ENCODE peak calls at places on chromosomes 4 and X, in four cellular contexts. One of them, this sample, is unnamed.
A peak's percentile ranks its signal among the peaks of the same experiment; 100 is the strongest.

GRCh38 chr4:22456291-22456690 is 59.6 kb downstream of the ADGRA3 start:
- DNase-seq in stomach: no peak
- DNase-seq in K562: no peak
- DNase-seq in A549: no peak
- DNase-seq in this sample: no peak

GRCh38 chr4:100738388-100739165 is 220.8 kb upstream of the EMCN start:
- DNase-seq in stomach: peak; percentile 31
- DNase-seq in K562: no peak
- DNase-seq in A549: peak; percentile 8
- DNase-seq in this sample: no peak

GRCh38 chr4:148090029-148090428 is 352.2 kb downstream of the NR3C2 start:
- DNase-seq in stomach: no peak
- DNase-seq in A549: no peak
- DNase-seq in K562: no peak
- DNase-seq in this sample: peak; percentile 87

GRCh38 chr4:152700151-152700550 is 20.4 kb upstream of the TMEM154 start:
- DNase-seq in A549: no peak
- DNase-seq in stomach: no peak
- DNase-seq in K562: no peak
- DNase-seq in this sample: no peak

GRCh38 chrX:134625315-134625718 is 33.0 kb downstream of the PLAC1 start:
- DNase-seq in K562: no peak
- DNase-seq in stomach: no peak
- DNase-seq in A549: no peak
- DNase-seq in this sample: no peak

GRCh38 chrX:147485207-147485606 is 426.5 kb upstream of the FMR1 start:
- DNase-seq in K562: no peak
- DNase-seq in A549: no peak
- DNase-seq in stomach: no peak
- DNase-seq in this sample: no peak

GRCh38 chrX:111568356-111568755 is 56.9 kb downstream of the SERTM2 start:
- DNase-seq in K562: peak; percentile 5
- DNase-seq in stomach: no peak
- DNase-seq in A549: peak; percentile 6
- DNase-seq in this sample: no peak

GRCh38 chr4:185810746-185811508 is 1.1 kb downstream of the SORBS2 start:
- DNase-seq in K562: no peak
- DNase-seq in A549: no peak
- DNase-seq in stomach: no peak
- DNase-seq in this sample: no peak

GRCh38 chrX:101658661-101659477 is 781 bp downstream of the ARMCX2 start:
- DNase-seq in K562: peak; percentile 54
- DNase-seq in A549: peak; percentile 39
- DNase-seq in stomach: peak; percentile 69
- DNase-seq in this sample: no peak

GRCh38 chr4:124804584-124804983 is 92.1 kb upstream of the ANKRD50 start:
- DNase-seq in stomach: no peak
- DNase-seq in K562: no peak
- DNase-seq in A549: no peak
- DNase-seq in this sample: no peak

GRCh38 chrX:136577562-136577961 is 45.5 kb downstream of the VGLL1 start:
- DNase-seq in A549: peak; percentile 35
- DNase-seq in K562: peak; percentile 15
- DNase-seq in stomach: peak; percentile 54
- DNase-seq in this sample: no peak

GRCh38 chr4:88087004-88087403 is 71.4 kb downstream of the ABCG2 start:
- DNase-seq in A549: no peak
- DNase-seq in K562: no peak
- DNase-seq in stomach: no peak
- DNase-seq in this sample: no peak

GRCh38 chrX:101385795-101386541 is at the start of gene BTK:
- DNase-seq in A549: no peak
- DNase-seq in stomach: no peak
- DNase-seq in K562: peak; percentile 73
- DNase-seq in this sample: no peak

GRCh38 chr4:187478292-187479205 is 517.0 kb upstream of the ZFP42 start:
- DNase-seq in K562: no peak
- DNase-seq in A549: no peak
- DNase-seq in stomach: no peak
- DNase-seq in this sample: peak; percentile 82

GRCh38 chr4:168388890-168389289 is 70.3 kb upstream of the DDX60 start:
- DNase-seq in K562: no peak
- DNase-seq in A549: no peak
- DNase-seq in stomach: no peak
- DNase-seq in this sample: no peak

GRCh38 chr4:174434455-174434854 is 87.8 kb downstream of the HPGD start:
- DNase-seq in K562: no peak
- DNase-seq in A549: no peak
- DNase-seq in stomach: no peak
- DNase-seq in this sample: no peak

GRCh38 chr4:83860200-83860599 is 324.3 kb downstream of the GPAT3 start:
- DNase-seq in stomach: no peak
- DNase-seq in A549: no peak
- DNase-seq in K562: no peak
- DNase-seq in this sample: no peak

GRCh38 chrX:118231464-118231863 is 114.4 kb upstream of the WDR44 start:
- DNase-seq in A549: no peak
- DNase-seq in K562: no peak
- DNase-seq in stomach: no peak
- DNase-seq in this sample: no peak

GRCh38 chr4:80071643-80072606 is 1.1 kb downstream of the ANTXR2 start:
- DNase-seq in stomach: peak; percentile 39
- DNase-seq in A549: no peak
- DNase-seq in K562: peak; percentile 36
- DNase-seq in this sample: no peak

GRCh38 chr4:6767341-6767724 is 15.2 kb upstream of the KIAA0232 start:
- DNase-seq in A549: no peak
- DNase-seq in stomach: no peak
- DNase-seq in K562: no peak
- DNase-seq in this sample: no peak

GRCh38 chr4:6769984-6770420 is 12.5 kb upstream of the KIAA0232 start:
- DNase-seq in K562: no peak
- DNase-seq in A549: no peak
- DNase-seq in stomach: no peak
- DNase-seq in this sample: no peak

GRCh38 chr4:6769138-6769983 is 13.2 kb upstream of the KIAA0232 start:
- DNase-seq in K562: no peak
- DNase-seq in stomach: no peak
- DNase-seq in A549: no peak
- DNase-seq in this sample: no peak

GRCh38 chr4:6767725-6768538 is 14.6 kb upstream of the KIAA0232 start:
- DNase-seq in K562: peak; percentile 21
- DNase-seq in stomach: no peak
- DNase-seq in A549: no peak
- DNase-seq in this sample: no peak

GRCh38 chr4:6768539-6768905 is 14.0 kb upstream of the KIAA0232 start:
- DNase-seq in K562: no peak
- DNase-seq in stomach: no peak
- DNase-seq in A549: no peak
- DNase-seq in this sample: no peak
- TF ChIP-seq POLR2A in K562: no peak
- TF ChIP-seq POLR2A in stomach: no peak
- TF ChIP-seq POLR2A in A549: no peak
- TF ChIP-seq POLR2A in this sample: no peak

GRCh38 chr4:30903493-30903892 is 183.3 kb downstream of the PCDH7 start:
- DNase-seq in A549: no peak
- DNase-seq in K562: no peak
- DNase-seq in stomach: no peak
- DNase-seq in this sample: no peak

GRCh38 chr4:30901781-30902479 is 181.8 kb downstream of the PCDH7 start:
- DNase-seq in stomach: no peak
- DNase-seq in K562: no peak
- DNase-seq in A549: no peak
- DNase-seq in this sample: no peak

GRCh38 chr4:30904593-30904992 is 184.4 kb downstream of the PCDH7 start:
- DNase-seq in A549: no peak
- DNase-seq in stomach: no peak
- DNase-seq in K562: no peak
- DNase-seq in this sample: no peak

DNA sequence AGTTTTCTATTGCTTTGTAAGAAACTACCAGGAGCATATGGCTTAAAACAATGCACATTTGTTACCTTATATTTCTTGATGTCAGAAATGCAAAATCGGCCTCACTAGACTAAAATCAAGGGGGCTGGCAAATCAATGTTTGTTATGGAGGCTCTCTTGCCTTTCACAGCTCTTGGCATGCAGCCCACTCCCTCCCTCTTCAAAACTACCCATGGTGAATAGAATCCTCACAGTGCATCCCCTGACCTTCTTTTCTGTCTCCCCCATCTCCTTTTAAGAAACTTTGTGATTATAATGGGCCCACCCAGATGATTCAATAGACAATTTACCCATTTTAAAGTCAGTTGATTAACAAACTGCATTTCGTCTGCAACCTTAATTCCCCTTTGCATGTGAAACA is 184.0 kb downstream of the PCDH7 start:
- DNase-seq in K562: no peak
- DNase-seq in stomach: no peak
- DNase-seq in A549: no peak
- DNase-seq in this sample: no peak
- H3K4me3 ChIP-seq in K562: no peak overlapping the region
- H3K4me3 ChIP-seq in stomach: no peak overlapping the region
- H3K4me3 ChIP-seq in A549: no peak overlapping the region
- H3K4me3 ChIP-seq in this sample: no peak overlapping the region

GRCh38 chr4:87038837-87039715 is 104.3 kb downstream of the AFF1 start:
- DNase-seq in A549: peak; percentile 54
- DNase-seq in K562: no peak
- DNase-seq in stomach: peak; percentile 32
- DNase-seq in this sample: peak; percentile 39
- TF ChIP-seq EP300 in A549: no peak
- TF ChIP-seq EP300 in K562: no peak
- TF ChIP-seq EP300 in stomach: no peak
- TF ChIP-seq EP300 in this sample: no peak

GRCh38 chrX:123860506-123860840 is 620 bp downstream of the XIAP start:
- DNase-seq in K562: no peak
- DNase-seq in stomach: peak; percentile 38
- DNase-seq in A549: peak; percentile 36
- DNase-seq in this sample: no peak
- TF ChIP-seq POLR2A in K562: no peak
- TF ChIP-seq POLR2A in stomach: no peak
- TF ChIP-seq POLR2A in A549: no peak
- TF ChIP-seq POLR2A in this sample: no peak

GRCh38 chr4:69095301-69095731 is 958 bp upstream of the UGT2B7 start:
- DNase-seq in A549: peak; percentile 37
- DNase-seq in stomach: no peak
- DNase-seq in K562: no peak
- DNase-seq in this sample: no peak
- H3K4me3 ChIP-seq in A549: no peak overlapping the region
- H3K4me3 ChIP-seq in stomach: no peak overlapping the region
- H3K4me3 ChIP-seq in K562: no peak overlapping the region
- H3K4me3 ChIP-seq in this sample: no peak overlapping the region

GRCh38 chr4:56742080-56742871 is 61.2 kb upstream of the HOPX start:
- DNase-seq in K562: no peak
- DNase-seq in stomach: no peak
- DNase-seq in A549: no peak
- DNase-seq in this sample: no peak

GRCh38 chr4:56744030-56744429 is 62.9 kb upstream of the HOPX start:
- DNase-seq in K562: no peak
- DNase-seq in stomach: no peak
- DNase-seq in A549: no peak
- DNase-seq in this sample: no peak

GRCh38 chr4:56741595-56741994 is 60.5 kb upstream of the HOPX start:
- DNase-seq in stomach: no peak
- DNase-seq in A549: no peak
- DNase-seq in K562: no peak
- DNase-seq in this sample: no peak

GRCh38 chr4:56745082-56745481 is 64.0 kb upstream of the HOPX start:
- DNase-seq in stomach: no peak
- DNase-seq in A549: no peak
- DNase-seq in K562: no peak
- DNase-seq in this sample: no peak

DNA sequence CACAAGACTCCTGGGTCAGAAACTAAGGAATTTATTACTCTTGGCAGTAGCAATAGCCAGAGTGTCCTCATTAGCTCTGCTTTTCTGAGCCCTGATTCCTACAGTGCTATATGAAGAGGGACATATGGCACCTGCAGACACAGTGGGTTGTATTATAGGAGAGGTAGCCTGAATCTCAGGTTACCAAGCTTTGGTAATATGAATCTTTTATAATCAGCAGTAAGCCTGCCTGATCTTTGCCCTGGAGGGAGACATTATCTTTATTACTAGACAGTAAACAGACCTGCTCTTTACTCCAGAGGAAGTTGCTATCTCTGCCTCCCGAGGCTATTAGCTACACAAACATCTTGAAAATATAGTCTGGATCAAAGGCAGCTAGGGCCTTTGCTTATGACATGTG is 62.5 kb upstream of the HOPX start:
- DNase-seq in stomach: no peak
- DNase-seq in K562: no peak
- DNase-seq in A549: no peak
- DNase-seq in this sample: no peak
- TF ChIP-seq EP300 in stomach: no peak
- TF ChIP-seq EP300 in K562: no peak
- TF ChIP-seq EP300 in A549: no peak
- TF ChIP-seq EP300 in this sample: no peak

GRCh38 chrX:6640727-6641126 is 105.8 kb upstream of the VCX3A start:
- DNase-seq in A549: no peak
- DNase-seq in K562: no peak
- DNase-seq in stomach: no peak
- DNase-seq in this sample: no peak

GRCh38 chrX:6644411-6644810 is 109.5 kb upstream of the VCX3A start:
- DNase-seq in A549: no peak
- DNase-seq in K562: peak; percentile 6
- DNase-seq in stomach: no peak
- DNase-seq in this sample: no peak

DNA sequence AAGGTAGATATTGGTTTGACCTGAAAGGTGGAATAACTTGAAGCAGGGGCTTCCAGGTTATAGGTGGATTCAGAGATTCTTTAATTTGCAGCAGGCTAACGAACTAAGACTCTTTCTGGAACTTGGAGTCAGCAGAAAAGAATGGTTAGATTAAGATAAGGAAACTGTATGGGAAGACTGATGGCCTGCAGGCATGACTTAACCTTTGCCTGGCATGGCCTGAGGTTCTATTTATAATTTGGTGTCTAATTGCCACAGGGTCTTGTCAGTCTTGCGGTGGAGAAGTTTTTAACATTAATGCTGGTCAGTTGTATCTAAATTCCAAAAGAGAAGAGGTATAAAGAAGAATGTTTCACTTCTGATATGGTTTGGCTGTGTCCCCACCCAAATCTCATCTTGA is 110.3 kb upstream of the VCX3A start:
- DNase-seq in K562: no peak
- DNase-seq in stomach: no peak
- DNase-seq in A549: no peak
- DNase-seq in this sample: no peak
- TF ChIP-seq POLR2A in K562: no peak
- TF ChIP-seq POLR2A in stomach: no peak
- TF ChIP-seq POLR2A in A549: no peak
- TF ChIP-seq POLR2A in this sample: no peak